ENCODE peak calls at places on chromosomes 4 and X, in seven cellular contexts. P is GM23338, F is A549, W is HepG2, A is GM12878, R is SK-N-SH, X is K562. L is an unnamed sample. For H3K4me1, the result is how much of the 10 kb centered on the place peaks cover.

GRCh38 chrX:150164971-150165605 is 198.0 kb upstream of the MAMLD1 start:
- DNase-seq in A (no peak), X (no peak), W (no peak), F (no peak), P (no peak), R (no peak), L (no peak)

GRCh38 chr4:152534541-152535231 is 1.2 kb downstream of the FBXW7 start:
- DNase-seq in F (no peak), W (no peak), R (peak), P (peak), A (no peak), X (peak), L (no peak)

GRCh38 chr4:120568736-120569135 is 353.8 kb downstream of the PRDM5 start:
- DNase-seq in W (no peak), P (no peak), A (no peak), F (no peak), R (no peak), X (no peak), L (no peak)

GRCh38 chr4:143667461-143667860 is 33.0 kb downstream of the FREM3 start:
- DNase-seq in X (no peak), P (no peak), W (no peak), R (peak), F (no peak), A (no peak), L (no peak)

GRCh38 chr4:17812801-17813200 is 2.0 kb downstream of the NCAPG start:
- DNase-seq in R (no peak), X (no peak), F (no peak), P (no peak), W (no peak), A (no peak), L (no peak)

GRCh38 chr4:93018243-93018642 is 714.5 kb downstream of the GRID2 start:
- DNase-seq in W (no peak), X (no peak), R (no peak), A (no peak), P (no peak), F (no peak), L (no peak)

GRCh38 chr4:184782731-184783472 is 42.9 kb downstream of the ACSL1 start:
- DNase-seq in P (peak), R (no peak), W (no peak), F (no peak), X (no peak), A (no peak), L (no peak)

GRCh38 chr4:26412381-26413372 is 77.6 kb downstream of the CCKAR start:
- DNase-seq in X (no peak), R (no peak), P (no peak), W (no peak), A (no peak), F (no peak), L (no peak)

GRCh38 chr4:73707918-73708577 is 32.3 kb upstream of the CXCL8 start:
- DNase-seq in A (no peak), X (peak), P (no peak), F (peak), W (no peak), R (no peak), L (peak)

GRCh38 chr4:106486533-106486932 is 118.0 kb upstream of the GIMD1 start:
- DNase-seq in X (no peak), W (no peak), F (no peak), R (no peak), A (no peak), P (peak), L (no peak)

GRCh38 chrX:63961964-63962363 is 176.9 kb upstream of the ARHGEF9 start:
- DNase-seq in W (no peak), A (no peak), R (no peak), P (no peak), X (no peak), F (no peak), L (no peak)

GRCh38 chr4:31620476-31620875 is 900.3 kb downstream of the PCDH7 start:
- DNase-seq in X (no peak), P (no peak), R (no peak), W (no peak), F (no peak), A (no peak), L (no peak)

GRCh38 chr4:48504352-48504751 is 14.3 kb downstream of the ZAR1 start:
- DNase-seq in F (no peak), P (no peak), R (no peak), W (peak), X (no peak), A (no peak), L (no peak)

GRCh38 chr4:102815981-102816380 is 11.4 kb downstream of the UBE2D3 start:
- DNase-seq in P (no peak), R (no peak), W (peak), A (no peak), X (no peak), F (peak), L (no peak)

GRCh38 chr4:151429957-151430548 is 21.1 kb downstream of the FHIP1A start:
- DNase-seq in R (no peak), X (no peak), P (peak), F (no peak), A (no peak), W (no peak), L (no peak)

GRCh38 chr4:9999956-10000551 is 21.2 kb downstream of the SLC2A9 start:
- DNase-seq in X (no peak), P (no peak), R (no peak), F (no peak), W (no peak), A (no peak), L (no peak)

GRCh38 chr4:94758141-94758699 is 465 bp downstream of the BMPR1B start:
- DNase-seq in A (no peak), R (peak), F (no peak), P (peak), X (no peak), W (no peak), L (no peak)

GRCh38 chrX:2545144-2545543 is 44.4 kb upstream of the DHRSX start:
- DNase-seq in W (no peak), R (no peak), X (no peak), P (no peak), F (no peak), A (no peak), L (no peak)
- H3K4me2 ChIP-seq in W (no peak), R (no peak), X (no peak), P (no peak), F (no peak), A (no peak), L (no peak)

GRCh38 chr4:141668200-141668599 is 31.8 kb downstream of the IL15 start:
- DNase-seq in R (no peak), X (no peak), F (no peak), P (no peak), A (no peak), W (no peak), L (no peak)
- H3K4me1 ChIP-seq in R (under half), X (under half), F (under half), P (under half), A (under half), W (under half), L (under half)

DNA sequence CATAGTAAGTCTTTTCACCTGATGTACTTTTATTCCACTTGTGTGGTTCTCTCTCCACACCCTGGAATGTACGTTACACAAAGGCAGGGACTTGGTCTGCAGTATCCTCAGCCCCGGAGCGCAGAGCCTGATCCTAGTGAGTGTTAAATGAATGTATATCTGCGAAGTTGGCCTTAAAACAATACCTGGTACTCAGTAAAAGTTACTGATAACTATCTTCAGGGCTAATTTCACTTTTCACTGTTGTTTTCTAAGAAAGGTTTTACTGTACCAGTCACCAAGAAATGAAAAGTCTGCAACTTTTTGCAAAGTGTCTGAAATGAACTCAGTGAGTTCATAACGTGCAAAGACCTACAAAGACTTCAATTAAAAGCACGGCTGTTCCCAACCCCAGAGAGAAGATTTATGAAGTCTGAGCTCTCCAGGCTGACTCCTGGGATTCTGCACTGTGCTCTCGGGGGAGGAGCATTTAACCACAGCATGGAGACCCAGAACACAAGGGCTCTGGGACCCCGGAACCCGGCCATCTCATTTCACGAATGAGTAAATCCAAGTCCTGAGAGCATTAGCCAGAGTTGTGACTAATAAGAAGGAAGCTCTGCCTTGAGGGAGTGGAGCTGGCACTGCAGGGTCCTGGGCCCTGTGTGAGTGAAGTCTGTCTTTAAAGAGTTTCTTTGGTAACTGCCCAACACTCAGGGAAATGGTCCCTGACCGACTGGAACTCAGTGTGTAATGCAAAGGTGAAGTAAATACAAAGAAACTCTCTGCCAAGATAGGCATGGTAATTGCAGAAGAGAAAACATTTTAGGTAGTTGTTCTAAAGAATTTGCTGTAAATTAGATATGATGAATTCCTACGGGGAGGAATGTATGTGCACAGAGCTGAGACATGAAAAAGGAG is 165.8 kb downstream of the NSUN7 start:
- DNase-seq in P (no peak), R (no peak), A (no peak), W (no peak), F (no peak), X (no peak), L (no peak)
- TF ChIP-seq REST in P (no peak), R (no peak), A (no peak), W (no peak), F (no peak), X (no peak), L (no peak)

GRCh38 chr4:5639556-5639955 is 68.8 kb downstream of the EVC2 start:
- DNase-seq in F (no peak), A (no peak), W (no peak), X (no peak), R (no peak), P (no peak), L (no peak)
- H3K4me2 ChIP-seq in F (no peak), A (no peak), W (no peak), X (no peak), R (no peak), P (no peak), L (no peak)

GRCh38 chrX:2708601-2709200 is 17.6 kb downstream of the CD99 start:
- DNase-seq in W (no peak), X (no peak), P (no peak), R (no peak), F (no peak), A (no peak), L (no peak)

GRCh38 chrX:2708016-2708415 is 16.9 kb downstream of the CD99 start:
- DNase-seq in A (no peak), P (no peak), W (no peak), F (no peak), X (no peak), R (no peak), L (no peak)

GRCh38 chrX:2705036-2705435 is 13.9 kb downstream of the CD99 start:
- DNase-seq in X (no peak), W (no peak), A (no peak), P (no peak), R (no peak), F (no peak), L (no peak)

GRCh38 chrX:2705461-2705860 is 14.4 kb downstream of the CD99 start:
- DNase-seq in A (no peak), F (no peak), P (no peak), X (no peak), W (no peak), R (no peak), L (no peak)

GRCh38 chrX:2707334-2707760 is 16.3 kb downstream of the CD99 start:
- DNase-seq in P (peak), X (no peak), A (peak), R (peak), W (peak), F (peak), L (peak)
- H3K4me1 ChIP-seq in P (under half), X (under half), A (under half), R (under half), W (under half), F (half or more), L (under half)

GRCh38 chrX:15498741-15499140 is 1.9 kb upstream of the BMX start:
- DNase-seq in A (no peak), X (no peak), F (no peak), R (no peak), P (no peak), W (no peak), L (no peak)

GRCh38 chrX:15493118-15494082 is at the start of gene PIR:
- DNase-seq in X (peak), R (peak), P (peak), A (peak), F (peak), W (peak), L (peak)

GRCh38 chrX:15497865-15498264 is 2.7 kb upstream of the BMX start:
- DNase-seq in P (peak), F (peak), X (peak), W (peak), R (peak), A (no peak), L (peak)

GRCh38 chrX:15495801-15496200 is 2.7 kb upstream of the PIR start:
- DNase-seq in P (no peak), X (no peak), W (no peak), F (no peak), A (no peak), R (no peak), L (no peak)

GRCh38 chrX:15496809-15497208 is 3.7 kb upstream of the PIR start:
- DNase-seq in X (no peak), R (no peak), W (no peak), P (no peak), F (no peak), A (no peak), L (no peak)
- TF ChIP-seq REST in X (no peak), R (no peak), W (no peak), P (no peak), F (no peak), A (no peak), L (no peak)

DNA sequence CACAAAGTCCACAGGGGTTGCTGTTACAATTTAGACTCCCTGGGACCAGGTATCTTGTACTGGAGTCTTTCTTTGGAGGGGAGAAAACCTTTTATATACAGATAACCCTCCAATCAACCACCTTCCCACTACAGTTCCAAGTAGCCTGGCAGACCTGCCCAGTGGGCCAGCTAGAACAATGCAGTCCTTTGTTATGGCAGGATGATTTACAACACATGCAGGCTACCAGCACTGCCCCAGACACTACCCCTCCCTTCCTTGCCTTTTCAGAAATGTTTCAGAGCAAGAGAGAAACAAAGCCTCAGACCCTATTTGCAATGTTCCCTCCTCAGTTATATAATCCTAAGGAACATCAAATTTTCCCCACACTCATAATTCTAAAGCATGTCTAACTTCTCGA is 11.1 kb downstream of the RASL11B start:
- DNase-seq in R (no peak), P (no peak), F (no peak), W (no peak), X (no peak), A (no peak), L (peak)
- H3K4me2 ChIP-seq in R (no peak), P (peak), F (no peak), W (no peak), X (no peak), A (no peak), L (no peak)

GRCh38 chr4:7803371-7803770 is 136.3 kb downstream of the AFAP1 start:
- DNase-seq in F (no peak), X (no peak), W (no peak), P (no peak), A (no peak), R (no peak), L (no peak)
- H3K4me1 ChIP-seq in F (half or more), X (under half), W (under half), P (under half), A (under half), R (under half), L (under half)

L was measured in HCT116.